ENCODE peak calls at places on chromosomes 11 and 22, in six cellular contexts. O, X, N, K, F and D are unnamed samples.
A peak's percentile ranks its signal among the peaks of the same experiment; 100 is the strongest.

GRCh38 chr22:27879923-27880322 is 39.1 kb downstream of the PITPNB start:
- DNase-seq in F (peak; percentile 33), O (no peak), K (no peak), N (no peak), X (no peak), D (no peak)

GRCh38 chr11:20367313-20367948 is 3.9 kb downstream of the HTATIP2 start:
- DNase-seq in X (no peak), F (peak; percentile 87), O (no peak), K (no peak), N (no peak), D (peak; percentile 23)

GRCh38 chr11:34274712-34275398 is 83.0 kb downstream of the ABTB2 start:
- DNase-seq in K (peak; percentile 55), X (peak; percentile 31), F (no peak), O (no peak), N (no peak), D (no peak)

GRCh38 chr11:62611705-62612365 is 740 bp downstream of the EML3 start:
- DNase-seq in F (no peak), N (no peak), K (no peak), X (no peak), O (peak; percentile 26), D (peak; percentile 23)

GRCh38 chr22:32880906-32881596 is 79.5 kb downstream of the TIMP3 start:
- DNase-seq in X (no peak), N (no peak), F (no peak), O (no peak), K (no peak), D (no peak)

GRCh38 chr11:130427049-130427388 is 1.4 kb downstream of the ADAMTS8 start:
- DNase-seq in F (no peak), X (no peak), K (no peak), N (no peak), O (no peak), D (no peak)

GRCh38 chr22:18032455-18033101 is 8.2 kb upstream of the MICAL3 start:
- DNase-seq in N (no peak), X (no peak), O (no peak), F (no peak), K (no peak), D (no peak)

GRCh38 chr22:50284479-50284878 is 14.3 kb upstream of the MAPK11 start:
- DNase-seq in K (no peak), O (no peak), F (no peak), N (no peak), X (no peak), D (no peak)

GRCh38 chr11:77602385-77603105 is 12.8 kb downstream of the AQP11 start:
- DNase-seq in X (no peak), K (no peak), N (no peak), F (peak; percentile 68), O (no peak), D (no peak)

GRCh38 chr11:16843307-16843706 is 104.9 kb downstream of the C11orf58 start:
- DNase-seq in N (no peak), F (no peak), K (no peak), O (no peak), X (no peak), D (no peak)

GRCh38 chr22:25483931-25484330 is 80.5 kb upstream of the GRK3 start:
- DNase-seq in O (no peak), F (no peak), N (no peak), X (no peak), K (no peak), D (no peak)

GRCh38 chr22:19431641-19432091 is at the start of gene HIRA:
- DNase-seq in X (peak; percentile 27), K (peak; percentile 83), F (no peak), N (peak; percentile 82), O (peak; percentile 87), D (peak; percentile 68)

GRCh38 chr11:8871283-8871775 is 39.7 kb upstream of the AKIP1 start:
- DNase-seq in X (no peak), N (no peak), F (no peak), O (peak; percentile 57), K (peak; percentile 42), D (no peak)

GRCh38 chr22:16807109-16807508 is 18.1 kb downstream of the XKR3 start:
- DNase-seq in K (no peak), X (no peak), O (no peak), N (no peak), F (no peak), D (no peak)